ENCODE peak calls at places on chromosomes 12 and 14, in six cellular contexts. C is spleen, H is sigmoid colon, K is suprapubic skin, V is HCT116, B is H1. F is an unnamed sample. For H3K4me1, the result is how much of the 10 kb centered on the place peaks cover.

GRCh38 chr12:113698505-113698858 is 226.8 kb upstream of the LHX5 start:
- DNase-seq in H (no peak), K (no peak), C (no peak), V (no peak), B (no peak), F (no peak)

GRCh38 chr12:53994268-53994690 is 5.7 kb upstream of the HOXC9 start:
- DNase-seq in V (no peak), H (no peak), B (no peak), C (peak), K (no peak), F (no peak)

GRCh38 chr14:70208380-70208779 is 19.6 kb upstream of the SLC8A3 start:
- DNase-seq in K (no peak), B (no peak), V (no peak), H (no peak), C (no peak), F (no peak)

GRCh38 chr12:3014641-3015040 is 55.4 kb downstream of the TEAD4 start:
- DNase-seq in B (no peak), K (no peak), H (no peak), C (no peak), V (no peak), F (no peak)

GRCh38 chr14:45253754-45254300 is 825 bp upstream of the MIS18BP1 start:
- DNase-seq in K (no peak), C (peak), B (no peak), V (peak), H (peak), F (no peak)

GRCh38 chr14:69133206-69134125 is 19.5 kb downstream of the DCAF5 start:
- DNase-seq in V (no peak), K (no peak), C (no peak), H (no peak), B (no peak), F (no peak)

GRCh38 chr14:63088865-63089264 is 43.6 kb upstream of the KCNH5 start:
- DNase-seq in K (no peak), H (no peak), B (no peak), V (no peak), C (no peak), F (no peak)

GRCh38 chr14:82710257-82710841 is 1176.7 kb upstream of the SEL1L start:
- DNase-seq in V (peak), K (no peak), C (no peak), H (no peak), B (peak), F (peak)

GRCh38 chr12:11580125-11580751 is 69.2 kb upstream of the ETV6 start:
- DNase-seq in K (no peak), H (peak), C (no peak), V (no peak), B (no peak), F (peak)

GRCh38 chr14:71472281-71472960 is 459.8 kb upstream of the RGS6 start:
- DNase-seq in B (no peak), K (no peak), V (no peak), C (no peak), H (no peak), F (no peak)

GRCh38 chr14:50647282-50647681 is 20.8 kb downstream of the SAV1 start:
- DNase-seq in V (no peak), K (no peak), B (no peak), H (no peak), C (no peak), F (no peak)

GRCh38 chr14:87797001-87797400 is 196.0 kb downstream of the GALC start:
- DNase-seq in V (no peak), K (no peak), H (no peak), C (no peak), B (no peak), F (no peak)

GRCh38 chr14:103194256-103195045 is 71.2 kb downstream of the TNFAIP2 start:
- DNase-seq in C (no peak), K (no peak), B (no peak), H (peak), V (no peak), F (no peak)

GRCh38 chr14:75132374-75133086 is 5.7 kb upstream of the NEK9 start:
- DNase-seq in K (no peak), V (peak), C (no peak), B (no peak), H (no peak), F (peak)

GRCh38 chr12:123106640-123107359 is 44.1 kb downstream of the PITPNM2 start:
- DNase-seq in K (no peak), B (no peak), H (no peak), C (peak), V (no peak), F (no peak)

GRCh38 chr12:59643576-59643975 is 47.7 kb downstream of the SLC16A7 start:
- DNase-seq in H (no peak), B (no peak), K (no peak), V (no peak), C (no peak), F (no peak)

GRCh38 chr14:24215495-24216344 is at the start of gene MDP1:
- DNase-seq in B (peak), H (peak), K (peak), V (peak), C (peak), F (peak)
- TF ChIP-seq POLR2AphosphoS5 in B (peak), H (peak), K (peak), V (peak), C (peak), F (peak)

GRCh38 chr14:95392841-95393240 is 73.1 kb upstream of the CLMN start:
- DNase-seq in K (no peak), C (no peak), V (no peak), H (peak), B (no peak), F (no peak)

GRCh38 chr14:95386536-95386935 is 66.8 kb upstream of the CLMN start:
- DNase-seq in C (no peak), H (no peak), V (no peak), K (peak), B (no peak), F (no peak)

GRCh38 chr14:95387826-95388445 is 68.2 kb upstream of the CLMN start:
- DNase-seq in B (no peak), V (no peak), C (no peak), K (peak), H (no peak), F (no peak)

GRCh38 chr14:95388699-95389098 is 69.0 kb upstream of the CLMN start:
- DNase-seq in B (no peak), C (no peak), K (peak), V (no peak), H (no peak), F (no peak)

DNA sequence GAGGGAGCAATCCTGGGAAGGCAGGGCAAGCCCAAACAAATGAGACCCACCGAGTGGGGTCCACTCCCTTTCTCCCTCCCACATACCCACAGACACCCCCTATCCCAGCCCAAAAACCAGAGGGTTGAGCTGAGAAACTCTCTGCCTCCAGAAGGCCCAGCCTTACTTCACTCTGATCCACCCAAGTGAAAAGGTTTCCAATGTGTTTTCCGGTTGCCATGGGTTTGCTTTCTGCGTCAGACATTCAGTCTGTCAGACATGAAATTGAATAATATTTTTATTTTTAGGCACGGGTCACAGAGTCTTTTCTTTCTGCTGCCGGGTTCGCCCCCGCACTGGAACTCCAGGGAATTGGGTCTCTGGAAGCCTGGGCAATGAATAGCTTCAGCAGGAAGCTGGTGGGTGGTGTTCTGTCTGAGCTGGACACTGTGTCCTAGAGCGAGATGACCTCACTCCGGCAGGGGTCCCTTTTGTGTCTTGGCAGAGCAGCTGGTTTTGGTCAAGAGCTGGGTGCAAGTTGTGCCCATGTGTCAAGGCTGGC is 69.8 kb upstream of the CLMN start:
- DNase-seq in V (no peak), C (peak), B (no peak), K (peak), H (no peak), F (peak)
- H3K4me1 ChIP-seq in V (under half), C (under half), B (under half), K (under half), H (under half), F (under half)

DNA sequence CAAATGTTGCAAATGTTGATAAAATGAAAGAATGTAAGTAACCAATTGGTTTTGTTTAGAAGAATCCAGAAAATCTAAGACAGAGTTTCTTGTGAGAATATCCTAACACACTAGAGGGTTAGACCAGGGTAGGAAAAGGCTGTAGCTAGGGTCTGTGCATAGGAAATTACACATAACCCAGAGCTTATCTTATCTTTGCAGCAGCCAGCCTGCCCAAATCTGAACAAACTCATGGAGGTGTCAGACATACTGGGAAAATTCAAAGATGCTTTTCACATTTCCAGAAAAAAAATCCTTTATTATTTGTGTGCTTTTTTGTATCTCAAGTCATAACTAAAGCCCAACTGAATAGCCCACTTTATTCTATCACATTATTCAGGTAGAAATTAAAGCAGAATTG is 169.8 kb upstream of the RASSF8 start:
- DNase-seq in K (no peak), V (no peak), C (no peak), H (no peak), B (no peak), F (no peak)
- TF ChIP-seq POLR2A in K (no peak), V (no peak), C (no peak), H (no peak), B (no peak), F (no peak)

GRCh38 chr12:4281173-4281654 is 7.7 kb downstream of the CCND2 start:
- DNase-seq in K (peak), V (no peak), H (no peak), C (no peak), B (no peak), F (no peak)

GRCh38 chr12:4283512-4284255 is 10.1 kb downstream of the CCND2 start:
- DNase-seq in C (no peak), B (no peak), K (no peak), V (no peak), H (no peak), F (no peak)

GRCh38 chr12:4284306-4284705 is 10.7 kb downstream of the CCND2 start:
- DNase-seq in C (no peak), V (no peak), K (no peak), B (no peak), H (no peak), F (no peak)

GRCh38 chr12:4282103-4282891 is 8.7 kb downstream of the CCND2 start:
- DNase-seq in C (no peak), V (no peak), B (no peak), K (no peak), H (no peak), F (no peak)

GRCh38 chr12:4282892-4283511 is 9.4 kb downstream of the CCND2 start:
- DNase-seq in H (no peak), K (no peak), V (no peak), C (no peak), B (no peak), F (no peak)
- TF ChIP-seq POLR2AphosphoS5 in H (no peak), K (no peak), V (no peak), C (no peak), B (no peak), F (no peak)

GRCh38 chr14:22820731-22821130 is 5.5 kb upstream of the SLC7A7 start:
- DNase-seq in H (no peak), V (no peak), K (no peak), C (no peak), B (no peak), F (no peak)
- H3K4me1 ChIP-seq in H (under half), V (under half), K (under half), C (under half), B (under half), F (under half)